ENCODE peak calls at places on chromosomes 2 and 18, in ten cellular contexts. U, L, Q, Y, C, V, J, G, M and N are unnamed samples.

GRCh38 chr18:9380571-9381390 is 46.2 kb downstream of the TWSG1 start:
- DNase-seq in U (no peak), L (no peak), Q (no peak), Y (peak; percentile 2), C (peak; percentile 30), V (no peak), J (peak; percentile 66), G (no peak), M (no peak), N (peak; percentile 35)

GRCh38 chr18:9803698-9804516 is 81.9 kb upstream of the TXNDC2 start:
- DNase-seq in U (no peak), L (peak; percentile 48), Q (no peak), Y (no peak), C (peak; percentile 38), V (peak; percentile 19), J (no peak), G (no peak), M (no peak), N (no peak)

GRCh38 chr2:182941121-182941713 is 74.8 kb upstream of the FRZB start:
- DNase-seq in U (no peak), L (no peak), Q (no peak), Y (no peak), C (no peak), V (no peak), J (no peak), G (no peak), M (no peak), N (no peak)

GRCh38 chr2:98893871-98894270 is 42.2 kb downstream of the CRACDL start:
- DNase-seq in U (no peak), L (no peak), Q (no peak), Y (no peak), C (no peak), V (no peak), J (no peak), G (no peak), M (no peak), N (no peak)

GRCh38 chr2:14387332-14387731 is 245.2 kb upstream of the LRATD1 start:
- DNase-seq in U (no peak), L (no peak), Q (no peak), Y (no peak), C (no peak), V (no peak), J (no peak), G (no peak), M (no peak), N (no peak)

GRCh38 chr2:197205590-197206215 is 104.9 kb downstream of the ANKRD44 start:
- DNase-seq in U (peak; percentile 72), L (no peak), Q (no peak), Y (no peak), C (no peak), V (no peak), J (no peak), G (no peak), M (peak; percentile 27), N (no peak)

GRCh38 chr2:28346587-28346986 is 46.1 kb upstream of the FOSL2 start:
- DNase-seq in U (no peak), L (peak; percentile 57), Q (peak; percentile 42), Y (no peak), C (no peak), V (no peak), J (peak; percentile 75), G (no peak), M (no peak), N (no peak)

GRCh38 chr2:39007875-39008504 is 112.9 kb downstream of the SOS1 start:
- DNase-seq in U (peak; percentile 30), L (no peak), Q (no peak), Y (no peak), C (no peak), V (no peak), J (no peak), G (no peak), M (no peak), N (no peak)

GRCh38 chr2:172376505-172377125 is 50.8 kb upstream of the ITGA6 start:
- DNase-seq in U (no peak), L (no peak), Q (no peak), Y (no peak), C (no peak), V (no peak), J (no peak), G (no peak), M (peak; percentile 49), N (no peak)

GRCh38 chr2:136235451-136236418 is 117.8 kb upstream of the CXCR4 start:
- DNase-seq in U (no peak), L (no peak), Q (no peak), Y (no peak), C (peak; percentile 92), V (peak; percentile 93), J (no peak), G (peak; percentile 51), M (no peak), N (peak; percentile 70)

GRCh38 chr2:31475692-31476091 is 61.1 kb upstream of the XDH start:
- DNase-seq in U (no peak), L (no peak), Q (no peak), Y (peak; percentile 11), C (peak; percentile 69), V (no peak), J (peak; percentile 53), G (no peak), M (no peak), N (peak; percentile 43)

GRCh38 chr18:11149441-11150270 is at the start of gene PIEZO2:
- DNase-seq in U (no peak), L (peak; percentile 88), Q (peak; percentile 77), Y (no peak), C (peak; percentile 28), V (no peak), J (peak; percentile 98), G (peak; percentile 14), M (peak; percentile 29), N (peak; percentile 46)

GRCh38 chr2:13968811-13969210 is 663.7 kb upstream of the LRATD1 start:
- DNase-seq in U (no peak), L (no peak), Q (no peak), Y (no peak), C (peak; percentile 10), V (no peak), J (no peak), G (no peak), M (no peak), N (no peak)

GRCh38 chr2:142834003-142834402 is 43.5 kb upstream of the KYNU start:
- DNase-seq in U (no peak), L (no peak), Q (no peak), Y (peak; percentile 7), C (peak; percentile 74), V (peak; percentile 76), J (no peak), G (no peak), M (no peak), N (peak; percentile 67)

GRCh38 chr2:29196792-29197788 is 81.9 kb downstream of the CLIP4 start:
- DNase-seq in U (peak; percentile 66), L (peak; percentile 84), Q (no peak), Y (no peak), C (peak; percentile 72), V (peak; percentile 86), J (no peak), G (peak; percentile 79), M (peak; percentile 76), N (peak; percentile 49)

GRCh38 chr2:73177645-73178255 is 24.6 kb upstream of the NOTO start:
- DNase-seq in U (no peak), L (no peak), Q (no peak), Y (no peak), C (no peak), V (no peak), J (no peak), G (no peak), M (no peak), N (no peak)

GRCh38 chr2:15943378-15943851 is 3.1 kb downstream of the MYCN start:
- DNase-seq in U (no peak), L (peak; percentile 80), Q (peak; percentile 37), Y (no peak), C (no peak), V (no peak), J (peak; percentile 85), G (no peak), M (peak; percentile 47), N (no peak)
- TF ChIP-seq CTCF in U (peak; percentile 41), L (peak; percentile 79), Q (no peak), Y (peak; percentile 72), C (no peak), V (peak; percentile 33), J (no peak), G (peak; percentile 32), M (peak; percentile 19), N (no peak)

GRCh38 chr2:189613077-189613636 is 32.6 kb upstream of the SLC40A1 start:
- DNase-seq in U (no peak), L (peak; percentile 75), Q (no peak), Y (peak; percentile 21), C (peak; percentile 89), V (no peak), J (no peak), G (peak; percentile 91), M (no peak), N (peak; percentile 63)
- H3K4me3 ChIP-seq in U (no peak overlapping the region), L (no peak overlapping the region), Q (peak overlapping the region; percentile 20), Y (no peak overlapping the region), C (peak overlapping the region; percentile 4), V (no peak overlapping the region), J (peak overlapping the region; percentile 57), G (peak overlapping the region; percentile 37), M (peak overlapping the region; percentile 15), N (no peak overlapping the region)

GRCh38 chr2:88483200-88483599 is 30.7 kb upstream of the FOXI3 start:
- DNase-seq in U (no peak), L (no peak), Q (no peak), Y (no peak), C (no peak), V (no peak), J (no peak), G (no peak), M (no peak), N (no peak)

GRCh38 chr2:88492002-88492401 is 39.5 kb upstream of the FOXI3 start:
- DNase-seq in U (no peak), L (no peak), Q (no peak), Y (no peak), C (no peak), V (no peak), J (no peak), G (no peak), M (no peak), N (no peak)

GRCh38 chr2:88493481-88493880 is 41.0 kb upstream of the FOXI3 start:
- DNase-seq in U (no peak), L (no peak), Q (no peak), Y (no peak), C (no peak), V (no peak), J (no peak), G (no peak), M (no peak), N (no peak)

GRCh38 chr2:88489181-88489580 is 36.7 kb upstream of the FOXI3 start:
- DNase-seq in U (peak; percentile 28), L (no peak), Q (no peak), Y (no peak), C (no peak), V (no peak), J (no peak), G (peak; percentile 10), M (no peak), N (no peak)
- TF ChIP-seq CTCF in U (peak; percentile 54), L (no peak), Q (no peak), Y (no peak), C (no peak), V (peak; percentile 20), J (no peak), G (no peak), M (no peak), N (no peak)

DNA sequence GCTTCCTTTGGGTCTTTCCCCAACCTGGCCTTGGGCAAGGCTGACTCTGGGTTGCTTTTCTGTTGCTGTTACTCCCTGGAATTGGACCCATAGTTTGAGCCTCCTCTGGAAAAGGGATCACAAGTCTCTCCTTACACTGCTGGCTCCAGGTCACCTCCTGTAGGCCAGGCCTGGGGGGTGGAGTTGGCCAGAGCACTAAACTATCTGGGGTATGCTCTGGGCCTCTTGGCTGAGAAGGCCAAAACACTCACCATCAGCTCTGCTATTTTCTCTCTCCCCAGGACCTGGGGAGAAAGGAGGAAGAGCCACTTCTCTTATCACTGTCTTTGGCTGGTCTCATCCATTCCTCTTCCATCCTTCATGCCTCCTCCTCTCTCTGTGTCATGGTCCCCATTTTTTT is 56.5 kb upstream of the NCOA1 start:
- DNase-seq in U (no peak), L (no peak), Q (no peak), Y (no peak), C (no peak), V (no peak), J (no peak), G (no peak), M (no peak), N (no peak)
- H3K4me3 ChIP-seq in U (no peak overlapping the region), L (no peak overlapping the region), Q (no peak overlapping the region), Y (no peak overlapping the region), C (no peak overlapping the region), V (no peak overlapping the region), J (no peak overlapping the region), G (no peak overlapping the region), M (no peak overlapping the region), N (no peak overlapping the region)